ENCODE peak calls at places on chromosomes 13 and 19, in four cellular contexts. N is lower leg skin, G is NCI-H748 treated with DMSO at 0.1 percent for 48 hours, X is right atrium auricular region. W is an unnamed sample.

GRCh38 chr13:112510987-112511715 is 76.8 kb downstream of the TUBGCP3 start:
- DNase-seq in N (no peak), X (no peak), G (no peak), W (no peak)

GRCh38 chr13:85406269-85406975 is 392.8 kb downstream of the SLITRK6 start:
- DNase-seq in X (no peak), G (no peak), N (no peak), W (no peak)

GRCh38 chr13:94119360-94119936 is 360.0 kb downstream of the DCT start:
- DNase-seq in G (no peak), N (no peak), X (no peak), W (no peak)

GRCh38 chr13:60351326-60351725 is 45.7 kb upstream of the TDRD3 start:
- DNase-seq in N (no peak), X (no peak), G (no peak), W (no peak)

GRCh38 chr19:9729162-9729561 is 39.4 kb downstream of the ZNF846 start:
- DNase-seq in G (no peak), N (no peak), X (no peak), W (no peak)

GRCh38 chr19:34475026-34475974 is 6.3 kb upstream of the WTIP start:
- DNase-seq in G (no peak), X (peak), N (peak), W (no peak)

GRCh38 chr13:19910336-19911072 is 47.1 kb upstream of the ZMYM5 start:
- DNase-seq in N (no peak), G (no peak), X (no peak), W (no peak)

GRCh38 chr19:10143700-10144099 is 24.0 kb upstream of the EIF3G start:
- DNase-seq in G (no peak), N (no peak), X (no peak), W (no peak)

GRCh38 chr19:12733369-12733896 is 1.1 kb downstream of the TRIR start:
- DNase-seq in G (no peak), X (no peak), N (no peak), W (no peak)

GRCh38 chr19:45817725-45818301 is 2.7 kb upstream of the RSPH6A start:
- DNase-seq in N (no peak), X (no peak), G (no peak), W (no peak)

GRCh38 chr13:98214707-98215106 is 37.6 kb upstream of the RNF113B start:
- DNase-seq in G (no peak), X (no peak), N (no peak), W (no peak)

GRCh38 chr13:45292176-45292575 is 48.8 kb downstream of the TPT1 start:
- DNase-seq in N (peak), G (no peak), X (no peak), W (no peak)

GRCh38 chr13:33730147-33730546 is 87.8 kb upstream of the RFC3 start:
- DNase-seq in G (no peak), N (no peak), X (no peak), W (no peak)